ENCODE peak calls at places on chromosome 12, in six cellular contexts. One of them, this sample, is unnamed.
A peak's percentile ranks its signal among the peaks of the same experiment; 100 is the strongest.

GRCh38 chr12:56935752-56936151 is 1.5 kb upstream of the SDR9C7 start:
- DNase-seq in body of pancreas: no peak
- DNase-seq in PC-3: no peak
- DNase-seq in IMR-90: no peak
- DNase-seq in ovary: no peak
- DNase-seq in pancreas: no peak
- DNase-seq in this sample: no peak

GRCh38 chr12:51941011-51941561 is 10.4 kb upstream of the ACVR1B start:
- DNase-seq in body of pancreas: no peak
- DNase-seq in PC-3: no peak
- DNase-seq in IMR-90: peak; percentile 77
- DNase-seq in ovary: no peak
- DNase-seq in pancreas: no peak
- DNase-seq in this sample: peak; percentile 13

GRCh38 chr12:115710104-115710564 is 567.4 kb downstream of the MED13L start:
- DNase-seq in body of pancreas: no peak
- DNase-seq in PC-3: peak; percentile 55
- DNase-seq in IMR-90: peak; percentile 63
- DNase-seq in ovary: no peak
- DNase-seq in pancreas: no peak
- DNase-seq in this sample: peak; percentile 84

GRCh38 chr12:99170026-99170425 is 477.5 kb upstream of the GARIN6 start:
- DNase-seq in body of pancreas: no peak
- DNase-seq in PC-3: no peak
- DNase-seq in IMR-90: no peak
- DNase-seq in ovary: no peak
- DNase-seq in pancreas: no peak
- DNase-seq in this sample: no peak

GRCh38 chr12:113591480-113591971 is 119.9 kb upstream of the LHX5 start:
- DNase-seq in body of pancreas: no peak
- DNase-seq in PC-3: peak; percentile 64
- DNase-seq in IMR-90: no peak
- DNase-seq in ovary: no peak
- DNase-seq in pancreas: no peak
- DNase-seq in this sample: no peak

GRCh38 chr12:132205271-132206092 is 61.2 kb downstream of the NOC4L start:
- DNase-seq in body of pancreas: no peak
- DNase-seq in PC-3: no peak
- DNase-seq in IMR-90: no peak
- DNase-seq in ovary: no peak
- DNase-seq in pancreas: peak; percentile 65
- DNase-seq in this sample: no peak

GRCh38 chr12:98870521-98870920 is 225.4 kb downstream of the APAF1 start:
- DNase-seq in body of pancreas: no peak
- DNase-seq in PC-3: no peak
- DNase-seq in IMR-90: no peak
- DNase-seq in ovary: no peak
- DNase-seq in pancreas: no peak
- DNase-seq in this sample: no peak

GRCh38 chr12:111467092-111467861 is 61.6 kb downstream of the SH2B3 start:
- DNase-seq in body of pancreas: no peak
- DNase-seq in PC-3: no peak
- DNase-seq in IMR-90: peak; percentile 65
- DNase-seq in ovary: no peak
- DNase-seq in pancreas: no peak
- DNase-seq in this sample: no peak

GRCh38 chr12:52198454-52199215 is 6.8 kb upstream of the KRT80 start:
- DNase-seq in body of pancreas: no peak
- DNase-seq in PC-3: no peak
- DNase-seq in IMR-90: no peak
- DNase-seq in ovary: no peak
- DNase-seq in pancreas: peak; percentile 44
- DNase-seq in this sample: no peak

GRCh38 chr12:124863409-124864325 is at the start of gene SCARB1:
- DNase-seq in body of pancreas: peak; percentile 88
- DNase-seq in PC-3: peak; percentile 86
- DNase-seq in IMR-90: peak; percentile 64
- DNase-seq in ovary: peak; percentile 94
- DNase-seq in pancreas: peak; percentile 93
- DNase-seq in this sample: peak; percentile 69

GRCh38 chr12:14664434-14665023 is 31.9 kb downstream of the GUCY2C start:
- DNase-seq in body of pancreas: peak; percentile 38
- DNase-seq in PC-3: peak; percentile 66
- DNase-seq in IMR-90: peak; percentile 35
- DNase-seq in ovary: no peak
- DNase-seq in pancreas: no peak
- DNase-seq in this sample: peak; percentile 33

GRCh38 chr12:118060301-118061010 is 523 bp downstream of the WSB2 start:
- DNase-seq in body of pancreas: peak; percentile 51
- DNase-seq in PC-3: peak; percentile 38
- DNase-seq in IMR-90: no peak
- DNase-seq in ovary: peak; percentile 74
- DNase-seq in pancreas: peak; percentile 82
- DNase-seq in this sample: peak; percentile 23

GRCh38 chr12:95836630-95837239 is 22.0 kb upstream of the SNRPF start:
- DNase-seq in body of pancreas: no peak
- DNase-seq in PC-3: peak; percentile 72
- DNase-seq in IMR-90: peak; percentile 69
- DNase-seq in ovary: no peak
- DNase-seq in pancreas: no peak
- DNase-seq in this sample: peak; percentile 56

GRCh38 chr12:15856097-15856982 is 25.8 kb upstream of the STRAP start:
- DNase-seq in body of pancreas: peak; percentile 49
- DNase-seq in PC-3: peak; percentile 81
- DNase-seq in IMR-90: peak; percentile 76
- DNase-seq in ovary: peak; percentile 29
- DNase-seq in pancreas: no peak
- DNase-seq in this sample: peak; percentile 67

GRCh38 chr12:5051913-5052312 is 8.2 kb downstream of the KCNA5 start:
- DNase-seq in body of pancreas: no peak
- DNase-seq in PC-3: no peak
- DNase-seq in IMR-90: no peak
- DNase-seq in ovary: no peak
- DNase-seq in pancreas: no peak
- DNase-seq in this sample: no peak

GRCh38 chr12:99658950-99659349 is 11.4 kb downstream of the GARIN6 start:
- DNase-seq in body of pancreas: no peak
- DNase-seq in PC-3: peak; percentile 33
- DNase-seq in IMR-90: no peak
- DNase-seq in ovary: no peak
- DNase-seq in pancreas: no peak
- DNase-seq in this sample: peak; percentile 3

GRCh38 chr12:65725376-65725775 is 98.9 kb upstream of the HMGA2 start:
- DNase-seq in body of pancreas: no peak
- DNase-seq in PC-3: peak; percentile 24
- DNase-seq in IMR-90: peak; percentile 46
- DNase-seq in ovary: no peak
- DNase-seq in pancreas: no peak
- DNase-seq in this sample: peak; percentile 54

GRCh38 chr12:115451785-115452736 is 768.1 kb upstream of the TBX3 start:
- DNase-seq in body of pancreas: peak; percentile 42
- DNase-seq in PC-3: peak; percentile 42
- DNase-seq in IMR-90: peak; percentile 10
- DNase-seq in ovary: peak; percentile 72
- DNase-seq in pancreas: peak; percentile 48
- DNase-seq in this sample: no peak

GRCh38 chr12:42070056-42070455 is 74.6 kb downstream of the GXYLT1 start:
- DNase-seq in body of pancreas: no peak
- DNase-seq in PC-3: no peak
- DNase-seq in IMR-90: no peak
- DNase-seq in ovary: no peak
- DNase-seq in pancreas: no peak
- DNase-seq in this sample: peak; percentile 14

GRCh38 chr12:59843260-59843843 is 247.5 kb downstream of the SLC16A7 start:
- DNase-seq in body of pancreas: no peak
- DNase-seq in PC-3: peak; percentile 64
- DNase-seq in IMR-90: no peak
- DNase-seq in ovary: no peak
- DNase-seq in pancreas: no peak
- DNase-seq in this sample: no peak

GRCh38 chr12:64392221-64392620 is 1.7 kb upstream of the C12orf56 start:
- DNase-seq in body of pancreas: no peak
- DNase-seq in PC-3: peak; percentile 76
- DNase-seq in IMR-90: peak; percentile 56
- DNase-seq in ovary: no peak
- DNase-seq in pancreas: no peak
- DNase-seq in this sample: peak; percentile 58

GRCh38 chr12:121184984-121185894 is 24.7 kb upstream of the P2RX4 start:
- DNase-seq in body of pancreas: no peak
- DNase-seq in PC-3: no peak
- DNase-seq in IMR-90: no peak
- DNase-seq in ovary: no peak
- DNase-seq in pancreas: no peak
- DNase-seq in this sample: no peak

GRCh38 chr12:131116437-131117117 is 162.9 kb downstream of the ADGRD1 start:
- DNase-seq in body of pancreas: no peak
- DNase-seq in PC-3: peak; percentile 29
- DNase-seq in IMR-90: no peak
- DNase-seq in ovary: peak; percentile 64
- DNase-seq in pancreas: no peak
- DNase-seq in this sample: peak; percentile 75

GRCh38 chr12:82595946-82596345 is 90.8 kb upstream of the TMTC2 start:
- DNase-seq in body of pancreas: no peak
- DNase-seq in PC-3: no peak
- DNase-seq in IMR-90: no peak
- DNase-seq in ovary: no peak
- DNase-seq in pancreas: no peak
- DNase-seq in this sample: no peak

GRCh38 chr12:119901670-119902069 is 24.6 kb upstream of the CIT start:
- DNase-seq in body of pancreas: no peak
- DNase-seq in PC-3: no peak
- DNase-seq in IMR-90: no peak
- DNase-seq in ovary: no peak
- DNase-seq in pancreas: no peak
- DNase-seq in this sample: no peak

GRCh38 chr12:132711169-132711843 is 664 bp downstream of the PGAM5 start:
- DNase-seq in body of pancreas: no peak
- DNase-seq in PC-3: no peak
- DNase-seq in IMR-90: peak; percentile 23
- DNase-seq in ovary: no peak
- DNase-seq in pancreas: peak; percentile 78
- DNase-seq in this sample: no peak

GRCh38 chr12:121803861-121804416 is at the start of gene SETD1B:
- DNase-seq in body of pancreas: peak; percentile 73
- DNase-seq in PC-3: peak; percentile 51
- DNase-seq in IMR-90: peak; percentile 44
- DNase-seq in ovary: peak; percentile 73
- DNase-seq in pancreas: peak; percentile 88
- DNase-seq in this sample: peak; percentile 72

GRCh38 chr12:104877107-104877705 is 80.9 kb downstream of the SLC41A2 start:
- DNase-seq in body of pancreas: peak; percentile 22
- DNase-seq in PC-3: peak; percentile 72
- DNase-seq in IMR-90: peak; percentile 49
- DNase-seq in ovary: peak; percentile 49
- DNase-seq in pancreas: no peak
- DNase-seq in this sample: peak; percentile 49

GRCh38 chr12:43676183-43676813 is 82.3 kb downstream of the PUS7L start:
- DNase-seq in body of pancreas: no peak
- DNase-seq in PC-3: peak; percentile 60
- DNase-seq in IMR-90: peak; percentile 1
- DNase-seq in ovary: no peak
- DNase-seq in pancreas: no peak
- DNase-seq in this sample: no peak

DNA sequence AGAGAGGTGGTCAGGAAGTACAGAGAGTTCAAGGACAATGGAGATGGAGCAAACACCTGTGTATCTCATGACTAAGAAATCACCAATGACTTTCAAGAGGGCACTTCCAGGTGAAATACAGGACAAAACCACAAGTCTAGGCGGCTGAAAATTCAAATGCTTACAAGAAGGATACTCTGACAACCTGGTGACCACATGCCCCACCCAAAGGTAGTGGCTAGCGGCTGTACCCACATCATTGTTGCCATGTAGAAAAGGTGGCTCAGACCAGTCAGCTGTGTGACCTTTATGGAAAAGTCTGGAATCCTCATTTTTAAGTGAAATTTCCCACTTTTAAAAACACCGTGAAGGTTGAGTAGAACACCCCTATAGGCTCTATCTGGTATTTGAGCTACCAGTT is 48.6 kb upstream of the FRS2 start:
- DNase-seq in body of pancreas: no peak
- DNase-seq in PC-3: no peak
- DNase-seq in IMR-90: no peak
- DNase-seq in ovary: no peak
- DNase-seq in pancreas: no peak
- DNase-seq in this sample: no peak
- TF ChIP-seq CTCF in body of pancreas: no peak
- TF ChIP-seq CTCF in PC-3: no peak
- TF ChIP-seq CTCF in IMR-90: no peak
- TF ChIP-seq CTCF in ovary: no peak
- TF ChIP-seq CTCF in pancreas: no peak
- TF ChIP-seq CTCF in this sample: no peak

GRCh38 chr12:13203028-13203922 is 6.7 kb downstream of the EMP1 start:
- DNase-seq in body of pancreas: peak; percentile 15
- DNase-seq in PC-3: no peak
- DNase-seq in IMR-90: no peak
- DNase-seq in ovary: peak; percentile 41
- DNase-seq in pancreas: no peak
- DNase-seq in this sample: peak; percentile 70
- H3K4me3 ChIP-seq in body of pancreas: no peak overlapping the region
- H3K4me3 ChIP-seq in PC-3: no peak overlapping the region
- H3K4me3 ChIP-seq in IMR-90: no peak overlapping the region
- H3K4me3 ChIP-seq in ovary: no peak overlapping the region
- H3K4me3 ChIP-seq in pancreas: no peak overlapping the region
- H3K4me3 ChIP-seq in this sample: peak overlapping the region; percentile 91

GRCh38 chr12:21248679-21249078 is 86.0 kb downstream of the SLCO1A2 start:
- DNase-seq in body of pancreas: no peak
- DNase-seq in PC-3: peak; percentile 39
- DNase-seq in IMR-90: no peak
- DNase-seq in ovary: no peak
- DNase-seq in pancreas: no peak
- DNase-seq in this sample: peak; percentile 1
- TF ChIP-seq CTCF in body of pancreas: no peak
- TF ChIP-seq CTCF in PC-3: peak; percentile 49
- TF ChIP-seq CTCF in IMR-90: peak; percentile 14
- TF ChIP-seq CTCF in ovary: no peak
- TF ChIP-seq CTCF in pancreas: no peak
- TF ChIP-seq CTCF in this sample: no peak

GRCh38 chr12:109116611-109116949 is 193 bp downstream of the ACACB start:
- DNase-seq in body of pancreas: no peak
- DNase-seq in PC-3: no peak
- DNase-seq in IMR-90: no peak
- DNase-seq in ovary: no peak
- DNase-seq in pancreas: no peak
- DNase-seq in this sample: no peak

GRCh38 chr12:109115404-109115757 is 1.0 kb upstream of the ACACB start:
- DNase-seq in body of pancreas: no peak
- DNase-seq in PC-3: no peak
- DNase-seq in IMR-90: no peak
- DNase-seq in ovary: no peak
- DNase-seq in pancreas: no peak
- DNase-seq in this sample: no peak

GRCh38 chr12:109114644-109115043 is 1.7 kb upstream of the ACACB start:
- DNase-seq in body of pancreas: no peak
- DNase-seq in PC-3: no peak
- DNase-seq in IMR-90: no peak
- DNase-seq in ovary: no peak
- DNase-seq in pancreas: no peak
- DNase-seq in this sample: no peak

GRCh38 chr12:109113661-109114321 is 2.6 kb upstream of the ACACB start:
- DNase-seq in body of pancreas: no peak
- DNase-seq in PC-3: no peak
- DNase-seq in IMR-90: no peak
- DNase-seq in ovary: no peak
- DNase-seq in pancreas: no peak
- DNase-seq in this sample: no peak

GRCh38 chr12:109115758-109116610 is at the start of gene ACACB:
- DNase-seq in body of pancreas: peak; percentile 94
- DNase-seq in PC-3: no peak
- DNase-seq in IMR-90: no peak
- DNase-seq in ovary: peak; percentile 75
- DNase-seq in pancreas: peak; percentile 88
- DNase-seq in this sample: no peak
- H3K4me3 ChIP-seq in body of pancreas: no peak within 1 kb of the TSS
- H3K4me3 ChIP-seq in PC-3: no peak within 1 kb of the TSS
- H3K4me3 ChIP-seq in IMR-90: no peak within 1 kb of the TSS
- H3K4me3 ChIP-seq in ovary: no peak within 1 kb of the TSS
- H3K4me3 ChIP-seq in pancreas: no peak within 1 kb of the TSS
- H3K4me3 ChIP-seq in this sample: no peak within 1 kb of the TSS